ENCODE peak calls at places on chromosomes 3 and 15, in ten cellular contexts. One of them, this sample, is unnamed.
A peak's percentile ranks its signal among the peaks of the same experiment; 100 is the strongest.

GRCh38 chr15:26866298-26867198 is at the start of gene GABRA5:
- DNase-seq in psoas muscle: no peak
- DNase-seq in NCI-H2029 treated with DMSO at 0.1 percent for 48 hours: no peak
- DNase-seq in stimulated activated CD8-positive, alpha-beta memory T cell treated with anti-CD3 and anti-CD28 coated beads, Interleukin-15, amount 100 ng/mL, for 4 hours: no peak
- DNase-seq in coronary artery: no peak
- DNase-seq in M059J: peak; percentile 5
- DNase-seq in suprapubic skin: no peak
- DNase-seq in HTR-8/SVneo: no peak
- DNase-seq in neural crest cell: peak; percentile 53
- DNase-seq in SJSA1: no peak
- DNase-seq in this sample: no peak

GRCh38 chr3:174440350-174440716 is 418.8 kb upstream of the NAALADL2 start:
- DNase-seq in stimulated activated CD8-positive, alpha-beta memory T cell treated with anti-CD3 and anti-CD28 coated beads, Interleukin-15, amount 100 ng/mL, for 4 hours: no peak
- DNase-seq in M059J: peak; percentile 71
- DNase-seq in HTR-8/SVneo: no peak
- DNase-seq in neural crest cell: no peak
- DNase-seq in SJSA1: no peak
- DNase-seq in suprapubic skin: no peak
- DNase-seq in NCI-H2029 treated with DMSO at 0.1 percent for 48 hours: peak; percentile 78
- DNase-seq in coronary artery: no peak
- DNase-seq in psoas muscle: peak; percentile 16
- DNase-seq in this sample: no peak

GRCh38 chr3:57977755-57978715 is 30.2 kb upstream of the FLNB start:
- DNase-seq in suprapubic skin: no peak
- DNase-seq in M059J: peak; percentile 42
- DNase-seq in stimulated activated CD8-positive, alpha-beta memory T cell treated with anti-CD3 and anti-CD28 coated beads, Interleukin-15, amount 100 ng/mL, for 4 hours: no peak
- DNase-seq in NCI-H2029 treated with DMSO at 0.1 percent for 48 hours: no peak
- DNase-seq in coronary artery: no peak
- DNase-seq in psoas muscle: no peak
- DNase-seq in neural crest cell: no peak
- DNase-seq in SJSA1: no peak
- DNase-seq in HTR-8/SVneo: no peak
- DNase-seq in this sample: no peak

GRCh38 chr3:71493372-71493771 is 90.2 kb downstream of the FOXP1 start:
- DNase-seq in stimulated activated CD8-positive, alpha-beta memory T cell treated with anti-CD3 and anti-CD28 coated beads, Interleukin-15, amount 100 ng/mL, for 4 hours: no peak
- DNase-seq in suprapubic skin: no peak
- DNase-seq in SJSA1: peak; percentile 42
- DNase-seq in neural crest cell: no peak
- DNase-seq in HTR-8/SVneo: no peak
- DNase-seq in NCI-H2029 treated with DMSO at 0.1 percent for 48 hours: no peak
- DNase-seq in M059J: no peak
- DNase-seq in psoas muscle: no peak
- DNase-seq in coronary artery: no peak
- DNase-seq in this sample: no peak

GRCh38 chr3:131036200-131036816 is 9.6 kb downstream of the NEK11 start:
- DNase-seq in SJSA1: peak; percentile 40
- DNase-seq in coronary artery: no peak
- DNase-seq in psoas muscle: no peak
- DNase-seq in suprapubic skin: no peak
- DNase-seq in M059J: peak; percentile 83
- DNase-seq in stimulated activated CD8-positive, alpha-beta memory T cell treated with anti-CD3 and anti-CD28 coated beads, Interleukin-15, amount 100 ng/mL, for 4 hours: no peak
- DNase-seq in neural crest cell: no peak
- DNase-seq in HTR-8/SVneo: no peak
- DNase-seq in NCI-H2029 treated with DMSO at 0.1 percent for 48 hours: no peak
- DNase-seq in this sample: no peak

GRCh38 chr3:132268956-132269355 is 48.3 kb upstream of the ACP3 start:
- DNase-seq in stimulated activated CD8-positive, alpha-beta memory T cell treated with anti-CD3 and anti-CD28 coated beads, Interleukin-15, amount 100 ng/mL, for 4 hours: no peak
- DNase-seq in suprapubic skin: no peak
- DNase-seq in psoas muscle: no peak
- DNase-seq in HTR-8/SVneo: no peak
- DNase-seq in M059J: peak; percentile 18
- DNase-seq in SJSA1: no peak
- DNase-seq in coronary artery: no peak
- DNase-seq in NCI-H2029 treated with DMSO at 0.1 percent for 48 hours: no peak
- DNase-seq in neural crest cell: no peak
- DNase-seq in this sample: no peak

GRCh38 chr3:186053954-186054353 is 54.9 kb downstream of the ETV5 start:
- DNase-seq in neural crest cell: no peak
- DNase-seq in suprapubic skin: no peak
- DNase-seq in HTR-8/SVneo: no peak
- DNase-seq in stimulated activated CD8-positive, alpha-beta memory T cell treated with anti-CD3 and anti-CD28 coated beads, Interleukin-15, amount 100 ng/mL, for 4 hours: no peak
- DNase-seq in coronary artery: no peak
- DNase-seq in SJSA1: no peak
- DNase-seq in NCI-H2029 treated with DMSO at 0.1 percent for 48 hours: no peak
- DNase-seq in M059J: peak; percentile 18
- DNase-seq in psoas muscle: no peak
- DNase-seq in this sample: no peak

GRCh38 chr3:51269466-51269865 is 115.6 kb upstream of the MANF start:
- DNase-seq in NCI-H2029 treated with DMSO at 0.1 percent for 48 hours: no peak
- DNase-seq in stimulated activated CD8-positive, alpha-beta memory T cell treated with anti-CD3 and anti-CD28 coated beads, Interleukin-15, amount 100 ng/mL, for 4 hours: no peak
- DNase-seq in coronary artery: no peak
- DNase-seq in suprapubic skin: no peak
- DNase-seq in psoas muscle: no peak
- DNase-seq in HTR-8/SVneo: no peak
- DNase-seq in M059J: peak; percentile 6
- DNase-seq in neural crest cell: no peak
- DNase-seq in SJSA1: peak; percentile 7
- DNase-seq in this sample: no peak

GRCh38 chr15:60784855-60785254 is 305.9 kb upstream of the ICE2 start:
- DNase-seq in HTR-8/SVneo: no peak
- DNase-seq in neural crest cell: no peak
- DNase-seq in stimulated activated CD8-positive, alpha-beta memory T cell treated with anti-CD3 and anti-CD28 coated beads, Interleukin-15, amount 100 ng/mL, for 4 hours: no peak
- DNase-seq in psoas muscle: no peak
- DNase-seq in SJSA1: no peak
- DNase-seq in NCI-H2029 treated with DMSO at 0.1 percent for 48 hours: peak; percentile 4
- DNase-seq in suprapubic skin: no peak
- DNase-seq in coronary artery: no peak
- DNase-seq in M059J: no peak
- DNase-seq in this sample: no peak

GRCh38 chr15:49045691-49046112 is 544 bp downstream of the SECISBP2L start:
- DNase-seq in suprapubic skin: no peak
- DNase-seq in M059J: peak; percentile 65
- DNase-seq in SJSA1: no peak
- DNase-seq in coronary artery: no peak
- DNase-seq in psoas muscle: no peak
- DNase-seq in stimulated activated CD8-positive, alpha-beta memory T cell treated with anti-CD3 and anti-CD28 coated beads, Interleukin-15, amount 100 ng/mL, for 4 hours: no peak
- DNase-seq in HTR-8/SVneo: no peak
- DNase-seq in NCI-H2029 treated with DMSO at 0.1 percent for 48 hours: no peak
- DNase-seq in neural crest cell: no peak
- DNase-seq in this sample: no peak

GRCh38 chr3:140103166-140103565 is 168.2 kb downstream of the CLSTN2 start:
- DNase-seq in NCI-H2029 treated with DMSO at 0.1 percent for 48 hours: no peak
- DNase-seq in suprapubic skin: no peak
- DNase-seq in SJSA1: no peak
- DNase-seq in neural crest cell: no peak
- DNase-seq in stimulated activated CD8-positive, alpha-beta memory T cell treated with anti-CD3 and anti-CD28 coated beads, Interleukin-15, amount 100 ng/mL, for 4 hours: no peak
- DNase-seq in psoas muscle: no peak
- DNase-seq in HTR-8/SVneo: no peak
- DNase-seq in coronary artery: no peak
- DNase-seq in M059J: no peak
- DNase-seq in this sample: no peak

GRCh38 chr15:101488300-101489164 is 975 bp downstream of the PCSK6 start:
- DNase-seq in neural crest cell: no peak
- DNase-seq in psoas muscle: no peak
- DNase-seq in suprapubic skin: no peak
- DNase-seq in M059J: no peak
- DNase-seq in stimulated activated CD8-positive, alpha-beta memory T cell treated with anti-CD3 and anti-CD28 coated beads, Interleukin-15, amount 100 ng/mL, for 4 hours: no peak
- DNase-seq in SJSA1: no peak
- DNase-seq in NCI-H2029 treated with DMSO at 0.1 percent for 48 hours: no peak
- DNase-seq in HTR-8/SVneo: no peak
- DNase-seq in coronary artery: peak; percentile 46
- DNase-seq in this sample: no peak

GRCh38 chr3:70744536-70744935 is 432.1 kb upstream of the MDFIC2 start:
- DNase-seq in coronary artery: no peak
- DNase-seq in suprapubic skin: no peak
- DNase-seq in stimulated activated CD8-positive, alpha-beta memory T cell treated with anti-CD3 and anti-CD28 coated beads, Interleukin-15, amount 100 ng/mL, for 4 hours: no peak
- DNase-seq in NCI-H2029 treated with DMSO at 0.1 percent for 48 hours: no peak
- DNase-seq in M059J: no peak
- DNase-seq in psoas muscle: no peak
- DNase-seq in HTR-8/SVneo: peak; percentile 20
- DNase-seq in neural crest cell: no peak
- DNase-seq in SJSA1: no peak
- DNase-seq in this sample: no peak

GRCh38 chr3:71309886-71310285 is 273.6 kb downstream of the FOXP1 start:
- DNase-seq in stimulated activated CD8-positive, alpha-beta memory T cell treated with anti-CD3 and anti-CD28 coated beads, Interleukin-15, amount 100 ng/mL, for 4 hours: no peak
- DNase-seq in NCI-H2029 treated with DMSO at 0.1 percent for 48 hours: no peak
- DNase-seq in HTR-8/SVneo: no peak
- DNase-seq in neural crest cell: no peak
- DNase-seq in psoas muscle: no peak
- DNase-seq in coronary artery: no peak
- DNase-seq in SJSA1: peak; percentile 35
- DNase-seq in M059J: no peak
- DNase-seq in suprapubic skin: no peak
- DNase-seq in this sample: no peak

GRCh38 chr3:52178537-52178936 is 19.4 kb upstream of the ALAS1 start:
- DNase-seq in NCI-H2029 treated with DMSO at 0.1 percent for 48 hours: no peak
- DNase-seq in HTR-8/SVneo: no peak
- DNase-seq in SJSA1: no peak
- DNase-seq in coronary artery: no peak
- DNase-seq in psoas muscle: no peak
- DNase-seq in suprapubic skin: no peak
- DNase-seq in neural crest cell: no peak
- DNase-seq in M059J: no peak
- DNase-seq in stimulated activated CD8-positive, alpha-beta memory T cell treated with anti-CD3 and anti-CD28 coated beads, Interleukin-15, amount 100 ng/mL, for 4 hours: no peak
- DNase-seq in this sample: no peak

GRCh38 chr3:64438837-64439236 is 213.6 kb upstream of the PRICKLE2 start:
- DNase-seq in M059J: no peak
- DNase-seq in stimulated activated CD8-positive, alpha-beta memory T cell treated with anti-CD3 and anti-CD28 coated beads, Interleukin-15, amount 100 ng/mL, for 4 hours: no peak
- DNase-seq in NCI-H2029 treated with DMSO at 0.1 percent for 48 hours: no peak
- DNase-seq in HTR-8/SVneo: no peak
- DNase-seq in SJSA1: no peak
- DNase-seq in coronary artery: no peak
- DNase-seq in psoas muscle: no peak
- DNase-seq in suprapubic skin: no peak
- DNase-seq in neural crest cell: no peak
- DNase-seq in this sample: no peak

GRCh38 chr15:68415501-68416157 is 16.3 kb downstream of the ITGA11 start:
- DNase-seq in SJSA1: no peak
- DNase-seq in psoas muscle: peak; percentile 41
- DNase-seq in neural crest cell: no peak
- DNase-seq in stimulated activated CD8-positive, alpha-beta memory T cell treated with anti-CD3 and anti-CD28 coated beads, Interleukin-15, amount 100 ng/mL, for 4 hours: no peak
- DNase-seq in M059J: no peak
- DNase-seq in HTR-8/SVneo: no peak
- DNase-seq in coronary artery: peak; percentile 76
- DNase-seq in suprapubic skin: peak; percentile 79
- DNase-seq in NCI-H2029 treated with DMSO at 0.1 percent for 48 hours: no peak
- DNase-seq in this sample: no peak

GRCh38 chr3:27990837-27991236 is 250.6 kb upstream of the CMC1 start:
- DNase-seq in SJSA1: no peak
- DNase-seq in coronary artery: no peak
- DNase-seq in stimulated activated CD8-positive, alpha-beta memory T cell treated with anti-CD3 and anti-CD28 coated beads, Interleukin-15, amount 100 ng/mL, for 4 hours: no peak
- DNase-seq in NCI-H2029 treated with DMSO at 0.1 percent for 48 hours: no peak
- DNase-seq in M059J: no peak
- DNase-seq in neural crest cell: no peak
- DNase-seq in HTR-8/SVneo: no peak
- DNase-seq in suprapubic skin: no peak
- DNase-seq in psoas muscle: no peak
- DNase-seq in this sample: no peak

This sample was measured in T-helper 9 cell.